ENCODE peak calls at places on chromosomes 7 and 10, in four cellular contexts. Z, A, Q and K are unnamed samples.

GRCh38 chr7:132351858-132352539 is 224.3 kb downstream of the PLXNA4 start:
- DNase-seq in Q (no peak), Z (no peak), A (no peak), K (no peak)

GRCh38 chr10:75292794-75293455 is 57.2 kb upstream of the COMTD1 start:
- DNase-seq in A (no peak), Z (no peak), Q (no peak), K (no peak)

GRCh38 chr7:110620336-110620735 is 470.6 kb upstream of the LRRN3 start:
- DNase-seq in Q (no peak), A (no peak), Z (no peak), K (no peak)

GRCh38 chr10:124323145-124323725 is 95.5 kb downstream of the OAT start:
- DNase-seq in Q (no peak), Z (no peak), A (no peak), K (no peak)

GRCh38 chr10:72505435-72505834 is 120.4 kb downstream of the MICU1 start:
- DNase-seq in A (no peak), Q (no peak), Z (no peak), K (no peak)

GRCh38 chr10:23195846-23196200 is 3.7 kb downstream of the PTF1A start:
- DNase-seq in Q (no peak), Z (no peak), A (no peak), K (no peak)

GRCh38 chr7:92648082-92648481 is 57.9 kb upstream of the FAM133B start:
- DNase-seq in Z (no peak), A (no peak), Q (no peak), K (no peak)

GRCh38 chr7:21999896-22000295 is 54.2 kb upstream of the CDCA7L start:
- DNase-seq in Q (no peak), A (no peak), Z (peak; percentile 13), K (no peak)

GRCh38 chr10:15719899-15720634 is at the start of gene ITGA8:
- DNase-seq in Q (no peak), Z (no peak), A (peak; percentile 48), K (peak; percentile 33)

GRCh38 chr10:72069751-72070501 is 18.4 kb downstream of the SPOCK2 start:
- DNase-seq in Z (no peak), Q (no peak), A (no peak), K (no peak)

GRCh38 chr7:131358636-131359035 is 31.0 kb downstream of the MKLN1 start:
- DNase-seq in A (no peak), Q (no peak), Z (no peak), K (no peak)

GRCh38 chr10:118209215-118209614 is 132.9 kb downstream of the FAM204A start:
- DNase-seq in Z (no peak), A (no peak), Q (no peak), K (no peak)

GRCh38 chr10:104435822-104436221 is 82.2 kb downstream of the CFAP58 start:
- DNase-seq in A (peak; percentile 66), Q (no peak), Z (peak; percentile 4), K (no peak)

GRCh38 chr10:17673517-17674051 is 29.6 kb downstream of the STAM start:
- DNase-seq in A (no peak), Z (peak; percentile 95), Q (peak; percentile 18), K (peak; percentile 66)

GRCh38 chr7:132564090-132564489 is 12.2 kb downstream of the PLXNA4 start:
- DNase-seq in Q (no peak), A (no peak), Z (no peak), K (no peak)

GRCh38 chr10:131021246-131021895 is 290.1 kb downstream of the TCERG1L start:
- DNase-seq in A (no peak), Z (no peak), Q (no peak), K (no peak)

DNA sequence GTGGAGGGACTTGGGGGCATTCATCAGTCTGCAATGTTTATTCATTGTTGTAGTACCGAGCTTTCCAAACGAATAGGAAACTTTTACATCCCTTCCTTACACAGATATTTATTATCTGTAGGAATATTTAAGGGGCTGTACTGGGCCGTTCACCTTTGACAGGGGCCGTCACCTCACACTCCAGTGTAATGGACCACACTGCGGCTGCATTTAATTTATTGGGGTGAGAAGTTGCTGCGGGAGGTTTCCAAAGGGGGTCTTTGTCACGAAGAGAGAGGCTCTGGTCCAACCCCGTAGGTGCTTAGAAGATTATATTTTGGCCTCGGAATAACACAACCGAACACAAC is 291.1 kb upstream of the NFE2L3 start:
- DNase-seq in Z (no peak), Q (no peak), A (no peak), K (no peak)
- H3K4me3 ChIP-seq in Z (no peak overlapping the region), Q (peak overlapping the region; percentile 41), A (no peak overlapping the region), K (no peak overlapping the region)

DNA sequence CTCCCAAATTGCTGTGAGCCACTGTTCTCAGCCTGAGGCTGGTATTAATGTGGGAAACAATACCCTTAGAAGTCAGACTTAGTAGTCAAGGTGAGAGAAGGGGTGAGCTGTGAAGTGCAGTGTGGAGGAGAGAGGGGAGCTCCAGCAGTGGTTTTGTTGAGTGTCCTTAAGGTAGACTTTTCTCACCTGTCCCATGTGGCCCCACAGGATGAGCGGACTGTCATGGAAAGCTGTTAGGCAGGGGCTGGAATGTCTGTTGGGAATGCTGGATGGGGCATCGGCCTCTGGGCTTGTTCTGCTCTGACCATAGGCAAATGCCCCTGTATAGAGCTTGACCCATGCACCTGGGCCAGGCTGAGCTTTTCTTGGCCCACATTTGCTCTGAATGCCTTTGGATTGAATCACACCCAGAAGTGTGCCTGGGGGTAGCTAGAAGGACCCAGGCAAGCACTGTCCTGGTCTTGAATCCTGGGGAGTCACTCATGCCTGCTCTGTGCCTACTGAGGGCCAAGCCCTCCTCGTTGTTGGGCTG is 36.3 kb upstream of the SH2D4B start:
- DNase-seq in Q (no peak), Z (no peak), A (no peak), K (no peak)
- TF ChIP-seq RCOR1 in Q (no peak), Z (no peak), A (no peak), K (no peak)

DNA sequence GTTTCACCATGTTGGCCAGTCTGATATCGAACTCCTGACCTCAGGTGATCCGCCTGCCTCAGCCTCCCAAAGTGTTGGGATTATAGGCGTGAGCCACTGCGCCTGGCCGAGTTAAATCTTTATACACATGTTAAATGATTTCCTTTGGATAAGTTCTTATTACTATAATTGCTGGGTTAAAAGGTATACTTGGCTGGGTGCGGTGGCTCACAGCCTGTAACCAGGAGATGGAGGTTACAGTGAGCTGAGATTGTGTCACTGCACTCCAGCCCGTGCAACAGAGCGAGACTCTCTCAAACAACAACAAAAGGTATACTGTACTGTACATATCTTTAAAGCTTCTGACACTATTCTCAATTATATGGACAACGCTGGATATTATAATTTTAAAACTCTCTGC is 53.2 kb upstream of the CDK13 start:
- DNase-seq in A (no peak), Z (no peak), Q (no peak), K (no peak)
- H3K4me3 ChIP-seq in A (no peak overlapping the region), Z (no peak overlapping the region), Q (no peak overlapping the region), K (peak overlapping the region; percentile 26)

GRCh38 chr7:27921081-27921836 is 181.3 kb downstream of the TAX1BP1 start:
- DNase-seq in Z (peak; percentile 92), A (peak; percentile 73), Q (peak; percentile 10), K (peak; percentile 82)
- TF ChIP-seq RCOR1 in Z (no peak), A (peak; percentile 47), Q (no peak), K (no peak)

DNA sequence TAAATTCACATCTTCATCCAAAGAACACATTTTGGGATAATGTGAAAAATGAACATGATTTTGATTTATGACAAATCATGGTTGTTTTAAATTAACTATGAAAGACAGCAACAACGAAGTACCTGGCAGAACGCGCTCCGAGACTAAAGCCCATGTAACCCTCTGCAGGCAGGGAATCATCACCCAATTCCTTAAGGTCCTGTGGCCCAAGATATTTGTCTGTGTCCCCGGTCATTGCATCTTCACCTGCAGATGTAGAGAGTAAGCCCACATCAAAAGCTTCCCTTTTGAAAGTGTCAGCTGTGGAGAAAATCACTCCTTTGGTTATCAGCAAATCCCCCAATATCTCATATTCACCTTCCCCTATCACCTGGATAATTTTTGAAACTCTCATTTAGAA is 232.5 kb upstream of the CCDC6 start:
- DNase-seq in Q (no peak), Z (no peak), A (no peak), K (no peak)
- H3K4me3 ChIP-seq in Q (no peak overlapping the region), Z (no peak overlapping the region), A (no peak overlapping the region), K (no peak overlapping the region)

GRCh38 chr7:87984088-87984487 is 50.0 kb downstream of the ADAM22 start:
- DNase-seq in A (no peak), Z (no peak), Q (no peak), K (no peak)
- TF ChIP-seq RCOR1 in A (no peak), Z (no peak), Q (no peak), K (no peak)

DNA sequence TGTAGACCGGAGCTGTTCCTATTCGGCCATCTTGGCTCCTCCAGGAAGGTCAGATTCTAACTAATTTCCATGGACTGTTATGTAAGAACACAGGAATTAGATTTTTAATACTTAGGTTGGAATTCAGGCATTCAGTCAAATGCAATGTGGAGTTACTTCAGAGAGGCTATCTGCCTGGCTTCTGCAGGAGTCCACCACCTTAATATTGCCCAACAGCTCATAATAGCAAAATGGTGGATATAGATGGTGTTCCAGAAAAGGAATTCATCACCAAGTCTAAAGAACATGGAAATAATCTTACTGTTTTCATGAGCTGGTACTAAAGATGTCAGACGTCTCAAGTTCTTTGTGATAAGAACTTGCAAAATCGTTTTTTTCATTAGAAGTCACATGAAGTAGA is 39.5 kb downstream of the CRHR2 start:
- DNase-seq in Q (no peak), A (no peak), Z (no peak), K (no peak)
- H3K4me3 ChIP-seq in Q (no peak overlapping the region), A (no peak overlapping the region), Z (no peak overlapping the region), K (no peak overlapping the region)

GRCh38 chr7:140330128-140330527 is 68.2 kb downstream of the SLC37A3 start:
- DNase-seq in Q (no peak), Z (no peak), A (no peak), K (no peak)
- TF ChIP-seq RCOR1 in Q (no peak), Z (no peak), A (no peak), K (no peak)

DNA sequence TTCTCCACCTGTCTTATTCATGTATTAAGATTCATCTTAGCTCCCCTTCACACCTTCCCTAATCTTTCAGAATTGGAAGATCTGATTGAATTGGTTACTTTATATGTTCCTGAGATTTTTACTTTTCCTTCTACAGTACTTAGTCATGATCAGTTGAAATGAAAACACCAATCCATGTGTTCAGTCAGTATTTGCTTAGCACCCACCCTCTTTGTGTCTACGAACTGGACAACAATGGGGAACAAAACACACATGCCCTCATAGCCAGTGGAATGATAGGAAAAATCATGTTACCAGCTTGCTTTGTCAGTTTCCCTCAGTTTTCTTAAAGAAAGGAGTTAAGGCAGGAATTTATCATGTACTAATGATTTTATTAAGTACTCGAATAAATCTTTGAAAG is 2.0 kb downstream of the MASTL start:
- DNase-seq in Z (no peak), Q (no peak), A (no peak), K (peak; percentile 8)
- H3K4me3 ChIP-seq in Z (no peak overlapping the region), Q (peak overlapping the region; percentile 70), A (no peak overlapping the region), K (peak overlapping the region; percentile 68)